ENCODE peak calls at places on chromosomes 6 and 20, in seven cellular contexts. One of them, this sample, is unnamed.

GRCh38 chr20:9102456-9102855 is 33.6 kb downstream of the PLCB4 start:
- DNase-seq in dorsolateral prefrontal cortex: no peak
- DNase-seq in nephron progenitor cell: no peak
- DNase-seq in heart left ventricle: no peak
- DNase-seq in NCI-H1092: no peak
- DNase-seq in stimulated activated CD4-positive, alpha-beta T cell treated with anti-CD3 and anti-CD28 coated beads, Interleukin-1b, Interleukin-23, amount 100 ng/mL, for 24 hours: no peak
- DNase-seq in Calu3: no peak
- DNase-seq in this sample: no peak

GRCh38 chr20:32144898-32145662 is 35.6 kb downstream of the TM9SF4 start:
- DNase-seq in nephron progenitor cell: no peak
- DNase-seq in Calu3: no peak
- DNase-seq in stimulated activated CD4-positive, alpha-beta T cell treated with anti-CD3 and anti-CD28 coated beads, Interleukin-1b, Interleukin-23, amount 100 ng/mL, for 24 hours: no peak
- DNase-seq in NCI-H1092: no peak
- DNase-seq in heart left ventricle: no peak
- DNase-seq in dorsolateral prefrontal cortex: no peak
- DNase-seq in this sample: no peak

GRCh38 chr6:82322386-82322785 is 41.2 kb upstream of the TPBG start:
- DNase-seq in NCI-H1092: no peak
- DNase-seq in nephron progenitor cell: no peak
- DNase-seq in dorsolateral prefrontal cortex: no peak
- DNase-seq in stimulated activated CD4-positive, alpha-beta T cell treated with anti-CD3 and anti-CD28 coated beads, Interleukin-1b, Interleukin-23, amount 100 ng/mL, for 24 hours: no peak
- DNase-seq in heart left ventricle: no peak
- DNase-seq in Calu3: no peak
- DNase-seq in this sample: no peak

GRCh38 chr6:139829557-139829956 is 455.1 kb upstream of the CITED2 start:
- DNase-seq in heart left ventricle: no peak
- DNase-seq in NCI-H1092: no peak
- DNase-seq in Calu3: no peak
- DNase-seq in nephron progenitor cell: no peak
- DNase-seq in stimulated activated CD4-positive, alpha-beta T cell treated with anti-CD3 and anti-CD28 coated beads, Interleukin-1b, Interleukin-23, amount 100 ng/mL, for 24 hours: no peak
- DNase-seq in dorsolateral prefrontal cortex: no peak
- DNase-seq in this sample: peak

GRCh38 chr6:19382676-19383075 is 454.5 kb upstream of the ID4 start:
- DNase-seq in nephron progenitor cell: no peak
- DNase-seq in NCI-H1092: peak
- DNase-seq in heart left ventricle: no peak
- DNase-seq in stimulated activated CD4-positive, alpha-beta T cell treated with anti-CD3 and anti-CD28 coated beads, Interleukin-1b, Interleukin-23, amount 100 ng/mL, for 24 hours: no peak
- DNase-seq in dorsolateral prefrontal cortex: no peak
- DNase-seq in Calu3: no peak
- DNase-seq in this sample: no peak

GRCh38 chr6:118996289-118996820 is 61.4 kb upstream of the MCM9 start:
- DNase-seq in dorsolateral prefrontal cortex: no peak
- DNase-seq in nephron progenitor cell: no peak
- DNase-seq in Calu3: no peak
- DNase-seq in stimulated activated CD4-positive, alpha-beta T cell treated with anti-CD3 and anti-CD28 coated beads, Interleukin-1b, Interleukin-23, amount 100 ng/mL, for 24 hours: no peak
- DNase-seq in NCI-H1092: no peak
- DNase-seq in heart left ventricle: no peak
- DNase-seq in this sample: no peak

GRCh38 chr6:69867075-69867911 is 937 bp downstream of the COL19A1 start:
- DNase-seq in Calu3: peak
- DNase-seq in heart left ventricle: peak
- DNase-seq in dorsolateral prefrontal cortex: no peak
- DNase-seq in stimulated activated CD4-positive, alpha-beta T cell treated with anti-CD3 and anti-CD28 coated beads, Interleukin-1b, Interleukin-23, amount 100 ng/mL, for 24 hours: peak
- DNase-seq in NCI-H1092: peak
- DNase-seq in nephron progenitor cell: peak
- DNase-seq in this sample: no peak

GRCh38 chr6:170212956-170213636 is 77.8 kb downstream of the DLL1 start:
- DNase-seq in stimulated activated CD4-positive, alpha-beta T cell treated with anti-CD3 and anti-CD28 coated beads, Interleukin-1b, Interleukin-23, amount 100 ng/mL, for 24 hours: no peak
- DNase-seq in nephron progenitor cell: no peak
- DNase-seq in heart left ventricle: no peak
- DNase-seq in dorsolateral prefrontal cortex: no peak
- DNase-seq in Calu3: no peak
- DNase-seq in NCI-H1092: no peak
- DNase-seq in this sample: no peak

GRCh38 chr20:33099842-33100538 is 20.5 kb downstream of the BPIFB4 start:
- DNase-seq in nephron progenitor cell: no peak
- DNase-seq in Calu3: no peak
- DNase-seq in stimulated activated CD4-positive, alpha-beta T cell treated with anti-CD3 and anti-CD28 coated beads, Interleukin-1b, Interleukin-23, amount 100 ng/mL, for 24 hours: no peak
- DNase-seq in NCI-H1092: no peak
- DNase-seq in heart left ventricle: no peak
- DNase-seq in dorsolateral prefrontal cortex: no peak
- DNase-seq in this sample: no peak

GRCh38 chr6:85482206-85483040 is 32.5 kb downstream of the NT5E start:
- DNase-seq in dorsolateral prefrontal cortex: no peak
- DNase-seq in Calu3: no peak
- DNase-seq in NCI-H1092: no peak
- DNase-seq in heart left ventricle: no peak
- DNase-seq in nephron progenitor cell: no peak
- DNase-seq in stimulated activated CD4-positive, alpha-beta T cell treated with anti-CD3 and anti-CD28 coated beads, Interleukin-1b, Interleukin-23, amount 100 ng/mL, for 24 hours: no peak
- DNase-seq in this sample: no peak

GRCh38 chr6:162907876-162908481 is 180.2 kb downstream of the PACRG start:
- DNase-seq in stimulated activated CD4-positive, alpha-beta T cell treated with anti-CD3 and anti-CD28 coated beads, Interleukin-1b, Interleukin-23, amount 100 ng/mL, for 24 hours: no peak
- DNase-seq in nephron progenitor cell: no peak
- DNase-seq in Calu3: no peak
- DNase-seq in NCI-H1092: no peak
- DNase-seq in dorsolateral prefrontal cortex: no peak
- DNase-seq in heart left ventricle: no peak
- DNase-seq in this sample: no peak

GRCh38 chr6:96469312-96469711 is 52.3 kb upstream of the UFL1 start:
- DNase-seq in nephron progenitor cell: no peak
- DNase-seq in NCI-H1092: no peak
- DNase-seq in stimulated activated CD4-positive, alpha-beta T cell treated with anti-CD3 and anti-CD28 coated beads, Interleukin-1b, Interleukin-23, amount 100 ng/mL, for 24 hours: no peak
- DNase-seq in heart left ventricle: no peak
- DNase-seq in Calu3: no peak
- DNase-seq in dorsolateral prefrontal cortex: no peak
- DNase-seq in this sample: no peak

GRCh38 chr6:150735340-150735851 is 130.1 kb upstream of the MTHFD1L start:
- DNase-seq in dorsolateral prefrontal cortex: no peak
- DNase-seq in nephron progenitor cell: no peak
- DNase-seq in heart left ventricle: no peak
- DNase-seq in Calu3: no peak
- DNase-seq in stimulated activated CD4-positive, alpha-beta T cell treated with anti-CD3 and anti-CD28 coated beads, Interleukin-1b, Interleukin-23, amount 100 ng/mL, for 24 hours: no peak
- DNase-seq in NCI-H1092: no peak
- DNase-seq in this sample: no peak

GRCh38 chr6:53994201-53994600 is 117.0 kb upstream of the MLIP start:
- DNase-seq in dorsolateral prefrontal cortex: no peak
- DNase-seq in stimulated activated CD4-positive, alpha-beta T cell treated with anti-CD3 and anti-CD28 coated beads, Interleukin-1b, Interleukin-23, amount 100 ng/mL, for 24 hours: no peak
- DNase-seq in nephron progenitor cell: no peak
- DNase-seq in NCI-H1092: no peak
- DNase-seq in heart left ventricle: no peak
- DNase-seq in Calu3: no peak
- DNase-seq in this sample: no peak

GRCh38 chr6:128696651-128697391 is 176.4 kb upstream of the PTPRK start:
- DNase-seq in stimulated activated CD4-positive, alpha-beta T cell treated with anti-CD3 and anti-CD28 coated beads, Interleukin-1b, Interleukin-23, amount 100 ng/mL, for 24 hours: no peak
- DNase-seq in Calu3: no peak
- DNase-seq in heart left ventricle: no peak
- DNase-seq in dorsolateral prefrontal cortex: no peak
- DNase-seq in NCI-H1092: no peak
- DNase-seq in nephron progenitor cell: no peak
- DNase-seq in this sample: no peak

GRCh38 chr20:50415516-50416268 is 94.5 kb upstream of the PTPN1 start:
- DNase-seq in stimulated activated CD4-positive, alpha-beta T cell treated with anti-CD3 and anti-CD28 coated beads, Interleukin-1b, Interleukin-23, amount 100 ng/mL, for 24 hours: no peak
- DNase-seq in NCI-H1092: no peak
- DNase-seq in Calu3: peak
- DNase-seq in heart left ventricle: peak
- DNase-seq in dorsolateral prefrontal cortex: peak
- DNase-seq in nephron progenitor cell: peak
- DNase-seq in this sample: no peak

GRCh38 chr6:24719125-24719931 is at the start of gene C6orf62:
- DNase-seq in nephron progenitor cell: peak
- DNase-seq in Calu3: peak
- DNase-seq in stimulated activated CD4-positive, alpha-beta T cell treated with anti-CD3 and anti-CD28 coated beads, Interleukin-1b, Interleukin-23, amount 100 ng/mL, for 24 hours: no peak
- DNase-seq in dorsolateral prefrontal cortex: no peak
- DNase-seq in NCI-H1092: no peak
- DNase-seq in heart left ventricle: no peak
- DNase-seq in this sample: no peak

GRCh38 chr6:20846602-20847028 is 312.4 kb downstream of the CDKAL1 start:
- DNase-seq in dorsolateral prefrontal cortex: no peak
- DNase-seq in stimulated activated CD4-positive, alpha-beta T cell treated with anti-CD3 and anti-CD28 coated beads, Interleukin-1b, Interleukin-23, amount 100 ng/mL, for 24 hours: no peak
- DNase-seq in Calu3: no peak
- DNase-seq in NCI-H1092: no peak
- DNase-seq in heart left ventricle: no peak
- DNase-seq in nephron progenitor cell: no peak
- DNase-seq in this sample: no peak

This sample was measured in NCI-H1417 treated with DMSO at 0.1 percent for 48 hours.